ENCODE peak calls at places on chromosomes 1 and 21, in six cellular contexts. C, L, P, F, V and T are unnamed samples.

GRCh38 chr1:99084562-99084961 is 79.9 kb upstream of the PLPPR5 start:
- DNase-seq in C (no peak), L (no peak), P (no peak), F (no peak), V (no peak), T (no peak)

GRCh38 chr1:119544165-119544762 is 37.3 kb downstream of the HSD3B1 start:
- DNase-seq in C (no peak), L (no peak), P (no peak), F (no peak), V (no peak), T (no peak)

GRCh38 chr1:10561955-10562354 is 87.2 kb downstream of the PEX14 start:
- DNase-seq in C (no peak), L (no peak), P (no peak), F (no peak), V (no peak), T (no peak)

GRCh38 chr1:192954705-192955265 is 104.4 kb downstream of the UCHL5 start:
- DNase-seq in C (no peak), L (no peak), P (peak), F (no peak), V (no peak), T (no peak)

GRCh38 chr21:37319551-37319950 is 47.0 kb upstream of the DYRK1A start:
- DNase-seq in C (no peak), L (no peak), P (no peak), F (no peak), V (no peak), T (no peak)

GRCh38 chr1:209080170-209080781 is 503.2 kb upstream of the CAMK1G start:
- DNase-seq in C (peak), L (peak), P (peak), F (no peak), V (peak), T (peak)

GRCh38 chr1:234125283-234125682 is 220.8 kb downstream of the SLC35F3 start:
- DNase-seq in C (peak), L (peak), P (no peak), F (no peak), V (no peak), T (no peak)

GRCh38 chr1:234230414-234230862 is 142.8 kb upstream of the COA6 start:
- DNase-seq in C (peak), L (no peak), P (no peak), F (no peak), V (no peak), T (peak)

GRCh38 chr21:31897311-31897710 is 24.5 kb downstream of the HUNK start:
- DNase-seq in C (peak), L (no peak), P (no peak), F (no peak), V (no peak), T (no peak)

GRCh38 chr1:211589782-211590721 is 11.1 kb upstream of the SLC30A1 start:
- DNase-seq in C (peak), L (peak), P (no peak), F (peak), V (peak), T (no peak)

GRCh38 chr21:42539931-42540343 is 26.3 kb downstream of the SLC37A1 start:
- DNase-seq in C (no peak), L (peak), P (no peak), F (no peak), V (no peak), T (no peak)

GRCh38 chr1:5980314-5981008 is 11.8 kb downstream of the NPHP4 start:
- DNase-seq in C (peak), L (peak), P (no peak), F (no peak), V (no peak), T (no peak)

GRCh38 chr1:184283999-184284398 is 102.8 kb upstream of the C1orf21 start:
- DNase-seq in C (peak), L (peak), P (no peak), F (no peak), V (no peak), T (peak)

GRCh38 chr1:87392241-87393192 is 63.8 kb downstream of the LMO4 start:
- DNase-seq in C (peak), L (peak), P (no peak), F (no peak), V (peak), T (peak)

GRCh38 chr1:210250665-210250997 is 18.0 kb downstream of the SERTAD4 start:
- DNase-seq in C (peak), L (peak), P (peak), F (peak), V (no peak), T (no peak)

GRCh38 chr1:62045579-62045978 is 149.1 kb upstream of the L1TD1 start:
- DNase-seq in C (peak), L (peak), P (no peak), F (no peak), V (no peak), T (peak)

GRCh38 chr1:22290611-22291010 is 147.7 kb upstream of the WNT4 start:
- DNase-seq in C (no peak), L (no peak), P (no peak), F (no peak), V (no peak), T (no peak)

GRCh38 chr1:33137800-33138199 is 44.0 kb downstream of the TRIM62 start:
- DNase-seq in C (peak), L (peak), P (no peak), F (no peak), V (no peak), T (no peak)

GRCh38 chr1:34164510-34165381 is at the start of gene CSMD2:
- DNase-seq in C (peak), L (peak), P (no peak), F (peak), V (no peak), T (peak)

GRCh38 chr1:110384581-110385321 is 6.1 kb downstream of the SLC16A4 start:
- DNase-seq in C (no peak), L (no peak), P (no peak), F (no peak), V (no peak), T (no peak)

GRCh38 chr1:223852337-223852736 is 6.6 kb upstream of the TP53BP2 start:
- DNase-seq in C (no peak), L (no peak), P (no peak), F (no peak), V (no peak), T (no peak)

GRCh38 chr1:65658122-65658521 is 134.6 kb upstream of the PDE4B start:
- DNase-seq in C (peak), L (peak), P (no peak), F (no peak), V (no peak), T (no peak)

GRCh38 chr1:213977909-213978308 is 9.9 kb upstream of the PROX1 start:
- DNase-seq in C (no peak), L (no peak), P (no peak), F (no peak), V (no peak), T (no peak)

GRCh38 chr1:232018512-232019340 is 392.1 kb downstream of the DISC1 start:
- DNase-seq in C (no peak), L (peak), P (no peak), F (no peak), V (no peak), T (no peak)

GRCh38 chr1:160209656-160210046 is 4.5 kb downstream of the PEA15 start:
- DNase-seq in C (no peak), L (no peak), P (no peak), F (peak), V (no peak), T (no peak)

GRCh38 chr1:93296555-93297154 is 49.1 kb upstream of the DR1 start:
- DNase-seq in C (no peak), L (no peak), P (no peak), F (no peak), V (no peak), T (no peak)

GRCh38 chr1:93301131-93301530 is 44.6 kb upstream of the DR1 start:
- DNase-seq in C (no peak), L (no peak), P (no peak), F (no peak), V (no peak), T (no peak)

GRCh38 chr1:93306920-93307319 is 38.8 kb upstream of the DR1 start:
- DNase-seq in C (no peak), L (no peak), P (no peak), F (no peak), V (no peak), T (no peak)

GRCh38 chr1:93304716-93305138 is 41.0 kb upstream of the DR1 start:
- DNase-seq in C (peak), L (peak), P (peak), F (no peak), V (peak), T (peak)

GRCh38 chr1:93302078-93302477 is 43.6 kb upstream of the DR1 start:
- DNase-seq in C (no peak), L (no peak), P (no peak), F (no peak), V (no peak), T (no peak)
- TF ChIP-seq CTCF in C (no peak), L (no peak), P (no peak), F (no peak), V (no peak), T (no peak)

DNA sequence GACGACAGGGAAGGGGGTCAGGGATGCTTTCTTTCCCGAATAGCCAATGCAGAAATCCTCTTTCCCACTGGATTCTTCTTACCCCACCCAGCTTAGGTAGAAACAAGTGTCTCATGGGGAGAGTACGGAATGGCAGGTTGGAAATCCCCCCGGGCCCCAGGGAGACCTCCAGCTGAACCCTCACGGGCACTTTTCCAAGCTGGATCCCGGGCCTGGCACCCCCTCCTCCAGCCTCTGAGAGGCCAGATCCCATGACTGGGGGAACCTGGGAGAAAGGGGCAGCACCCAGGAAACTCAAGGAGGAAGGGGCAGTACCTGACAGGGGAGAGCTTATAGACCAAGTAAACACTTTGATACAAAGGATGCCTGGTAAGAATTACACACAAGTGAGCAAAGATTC is 1.3 kb downstream of the PKP1 start:
- DNase-seq in C (no peak), L (no peak), P (no peak), F (no peak), V (no peak), T (no peak)
- H3K4me3 ChIP-seq in C (no peak), L (no peak), P (no peak), F (no peak), V (no peak), T (no peak)

GRCh38 chr1:182198006-182198605 is 136.6 kb upstream of the ZNF648 start:
- DNase-seq in C (no peak), L (peak), P (no peak), F (no peak), V (no peak), T (no peak)
- TF ChIP-seq CTCF in C (peak), L (peak), P (peak), F (peak), V (peak), T (peak)

GRCh38 chr1:203663294-203663693 is 36.7 kb downstream of the ATP2B4 start:
- DNase-seq in C (peak), L (peak), P (peak), F (no peak), V (peak), T (peak)

GRCh38 chr1:203661572-203661971 is 34.9 kb downstream of the ATP2B4 start:
- DNase-seq in C (no peak), L (no peak), P (no peak), F (no peak), V (no peak), T (no peak)

GRCh38 chr1:203662821-203663220 is 36.2 kb downstream of the ATP2B4 start:
- DNase-seq in C (no peak), L (no peak), P (no peak), F (no peak), V (no peak), T (no peak)

GRCh38 chr1:203665986-203666385 is 39.4 kb downstream of the ATP2B4 start:
- DNase-seq in C (peak), L (no peak), P (no peak), F (no peak), V (no peak), T (no peak)

DNA sequence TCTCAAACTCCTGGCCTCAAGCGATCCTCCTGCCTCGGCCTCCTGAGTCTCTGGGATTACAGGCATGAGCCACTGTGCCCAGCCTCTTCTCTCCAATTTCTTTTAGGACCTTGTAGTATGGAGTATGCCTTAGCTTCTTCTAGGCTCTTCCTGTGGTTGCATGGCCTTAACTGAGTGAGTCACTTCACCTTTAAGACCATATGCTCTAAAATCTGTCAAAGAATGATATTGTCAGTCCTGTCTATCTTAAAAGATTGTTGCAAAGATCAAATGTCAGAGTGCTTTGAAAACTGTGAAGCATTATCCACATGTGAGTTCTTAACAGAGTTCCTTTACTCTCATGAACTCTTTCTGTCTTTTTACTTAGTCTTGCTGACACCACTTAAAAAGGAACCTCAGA is 37.2 kb downstream of the ATP2B4 start:
- DNase-seq in C (peak), L (peak), P (no peak), F (no peak), V (no peak), T (no peak)
- H3K4me3 ChIP-seq in C (no peak), L (no peak), P (no peak), F (no peak), V (no peak), T (no peak)

GRCh38 chr1:206075786-206076725 is 23.1 kb downstream of the RHEX start:
- DNase-seq in C (peak), L (peak), P (no peak), F (peak), V (no peak), T (no peak)

GRCh38 chr1:206070627-206071304 is 17.8 kb downstream of the RHEX start:
- DNase-seq in C (no peak), L (no peak), P (no peak), F (no peak), V (no peak), T (no peak)

GRCh38 chr1:206079130-206079529 is 26.2 kb downstream of the RHEX start:
- DNase-seq in C (no peak), L (no peak), P (no peak), F (no peak), V (no peak), T (no peak)

GRCh38 chr1:206080421-206080820 is 27.4 kb downstream of the RHEX start:
- DNase-seq in C (no peak), L (no peak), P (no peak), F (no peak), V (no peak), T (no peak)

GRCh38 chr1:206074839-206075238 is 21.9 kb downstream of the RHEX start:
- DNase-seq in C (no peak), L (no peak), P (no peak), F (no peak), V (no peak), T (no peak)
- TF ChIP-seq CTCF in C (no peak), L (no peak), P (no peak), F (no peak), V (peak), T (peak)

DNA sequence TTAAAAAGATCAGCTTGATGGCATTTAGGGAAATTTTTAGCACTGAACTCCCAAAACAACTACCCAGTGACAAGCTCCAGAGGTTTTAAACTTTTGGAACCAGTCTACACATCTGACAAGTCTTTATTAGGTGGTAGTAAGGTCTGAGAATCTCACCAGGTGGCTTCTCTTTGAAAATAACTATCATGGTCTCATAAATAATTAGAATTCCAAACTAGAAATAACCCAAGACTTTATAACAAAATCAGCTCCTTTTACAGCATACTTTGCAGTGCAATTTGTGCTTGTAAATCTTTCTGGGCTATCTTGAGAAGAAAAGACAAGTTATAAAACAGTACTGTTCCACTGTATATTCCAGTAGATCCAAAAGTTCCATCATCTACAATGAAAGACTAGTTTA is 108.7 kb downstream of the LTN1 start:
- DNase-seq in C (no peak), L (no peak), P (no peak), F (no peak), V (no peak), T (no peak)
- H3K4me3 ChIP-seq in C (no peak), L (peak), P (peak), F (peak), V (peak), T (no peak)

GRCh38 chr1:182962554-182963115 is 9.7 kb upstream of the SHCBP1L start:
- DNase-seq in C (peak), L (peak), P (peak), F (peak), V (peak), T (peak)
- TF ChIP-seq CTCF in C (peak), L (peak), P (peak), F (peak), V (peak), T (peak)

DNA sequence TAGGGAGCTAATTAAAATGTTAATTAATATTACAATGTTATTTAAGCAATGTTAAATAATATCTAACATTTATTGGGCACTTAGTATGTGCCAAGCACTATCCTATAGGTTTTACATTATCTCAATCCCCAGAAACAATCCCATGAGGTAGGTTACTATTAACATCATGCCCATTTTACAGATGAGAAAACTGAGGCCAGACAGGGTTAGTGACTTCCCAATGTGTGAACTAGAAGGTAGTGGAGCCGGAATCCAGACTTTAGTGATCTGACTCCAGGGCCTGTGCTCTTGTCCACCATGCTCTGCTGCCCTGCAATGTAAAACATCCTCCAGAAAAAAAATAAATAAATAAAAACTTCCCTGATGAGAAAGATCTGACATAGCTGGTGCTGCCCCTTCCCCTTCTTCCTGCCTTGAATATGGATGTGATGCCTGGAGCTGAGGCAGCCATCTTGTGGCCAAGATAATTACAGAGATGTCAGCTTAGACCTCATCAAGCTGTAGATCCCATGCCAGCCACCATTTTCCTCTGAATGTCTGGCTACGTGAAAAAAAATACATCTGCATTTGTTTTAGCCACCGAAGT is 7.6 kb upstream of the CELA2A start:
- DNase-seq in C (no peak), L (no peak), P (no peak), F (no peak), V (no peak), T (no peak)
- H3K4me3 ChIP-seq in C (no peak), L (no peak), P (no peak), F (no peak), V (no peak), T (no peak)

GRCh38 chr21:27799861-27800260 is 833.0 kb upstream of the ADAMTS5 start:
- DNase-seq in C (no peak), L (no peak), P (no peak), F (no peak), V (no peak), T (no peak)

GRCh38 chr21:27805696-27806095 is 838.8 kb upstream of the ADAMTS5 start:
- DNase-seq in C (no peak), L (no peak), P (no peak), F (no peak), V (no peak), T (no peak)

GRCh38 chr21:27804515-27804914 is 837.6 kb upstream of the ADAMTS5 start:
- DNase-seq in C (peak), L (peak), P (no peak), F (no peak), V (no peak), T (peak)

GRCh38 chr21:27803571-27803970 is 836.7 kb upstream of the ADAMTS5 start:
- DNase-seq in C (no peak), L (peak), P (no peak), F (no peak), V (no peak), T (no peak)

GRCh38 chr21:27802816-27803475 is 836.1 kb upstream of the ADAMTS5 start:
- DNase-seq in C (no peak), L (peak), P (no peak), F (peak), V (no peak), T (peak)
- TF ChIP-seq CTCF in C (peak), L (peak), P (peak), F (peak), V (peak), T (peak)

GRCh38 chr1:4268262-4268889 is 368.3 kb upstream of the C1orf174 start:
- DNase-seq in C (no peak), L (no peak), P (no peak), F (no peak), V (no peak), T (no peak)
- H3K4me3 ChIP-seq in C (no peak), L (no peak), P (no peak), F (no peak), V (no peak), T (no peak)